ENCODE peak calls at places on chromosome 12, in ten cellular contexts. Z is NCI-H1436; P is NCI-H1417; W is AG09319; M is mesothelial cell of epicardium; H is RPMI7951; Y is stimulated activated CD4-positive, alpha-beta T cell treated with anti-CD3 and anti-CD28 coated beads, Interleukin-2, amount 100 ng/mL, for 24 hours; X is amniotic stem cell; C is activated CD4-positive, alpha-beta T cell treated with anti-CD3 and anti-CD28 coated beads, Interleukin-2, amount 10 ng/mL, durations not matched to agents 7 days and 5 days; V is stimulated activated naive CD4-positive, alpha-beta T cell treated with Interleukin-2 at 50 U/mL for 16 hours. R is an unnamed sample.

GRCh38 chr12:110355080-110355479 is 48.4 kb downstream of the ANAPC7 start:
- DNase-seq in Z (peak; percentile 20), P (peak; percentile 14), W (no peak), M (no peak), H (no peak), Y (no peak), X (no peak), C (peak; percentile 42), V (no peak), R (peak; percentile 49)

GRCh38 chr12:84058136-84058535 is 854.5 kb downstream of the SLC6A15 start:
- DNase-seq in Z (peak; percentile 65), P (no peak), W (no peak), M (no peak), H (no peak), Y (no peak), X (no peak), C (no peak), V (no peak), R (no peak)

GRCh38 chr12:49108958-49109404 is 1.7 kb downstream of the LMBR1L start:
- DNase-seq in Z (no peak), P (no peak), W (no peak), M (no peak), H (no peak), Y (no peak), X (no peak), C (no peak), V (no peak), R (no peak)

GRCh38 chr12:33605776-33606175 is 166.2 kb upstream of the SYT10 start:
- DNase-seq in Z (peak; percentile 17), P (peak; percentile 8), W (no peak), M (no peak), H (peak; percentile 42), Y (no peak), X (no peak), C (no peak), V (no peak), R (peak; percentile 47)

GRCh38 chr12:27539191-27539631 is 15.2 kb downstream of the PPFIBP1 start:
- DNase-seq in Z (no peak), P (no peak), W (no peak), M (no peak), H (no peak), Y (no peak), X (no peak), C (no peak), V (no peak), R (no peak)

GRCh38 chr12:2642176-2642892 is 152.4 kb upstream of the FKBP4 start:
- DNase-seq in Z (no peak), P (no peak), W (no peak), M (no peak), H (no peak), Y (no peak), X (no peak), C (peak; percentile 13), V (no peak), R (peak; percentile 41)

GRCh38 chr12:25347716-25348261 is 97.1 kb upstream of the KRAS start:
- DNase-seq in Z (no peak), P (no peak), W (no peak), M (no peak), H (no peak), Y (no peak), X (no peak), C (no peak), V (no peak), R (peak; percentile 88)

GRCh38 chr12:115983226-115983798 is 294.2 kb downstream of the MED13L start:
- DNase-seq in Z (no peak), P (no peak), W (no peak), M (no peak), H (no peak), Y (peak; percentile 20), X (no peak), C (no peak), V (no peak), R (no peak)

GRCh38 chr12:98896938-98897337 is 251.8 kb downstream of the APAF1 start:
- DNase-seq in Z (no peak), P (no peak), W (no peak), M (no peak), H (no peak), Y (no peak), X (no peak), C (no peak), V (no peak), R (peak; percentile 5)

GRCh38 chr12:57576613-57577160 is 14.3 kb upstream of the PIP4K2C start:
- DNase-seq in Z (no peak), P (no peak), W (no peak), M (no peak), H (peak; percentile 28), Y (no peak), X (no peak), C (no peak), V (no peak), R (no peak)